ENCODE peak calls at places on chromosomes 16 and 17, in eight cellular contexts. X, Y, A, S, C, H, Z and P are unnamed samples.
A peak's percentile ranks its signal among the peaks of the same experiment; 100 is the strongest.

GRCh38 chr16:62036101-62036806 is at the start of gene CDH8:
- DNase-seq in X (no peak), S (peak; percentile 31), H (peak; percentile 44), Z (no peak), A (no peak), Y (no peak), C (peak; percentile 14), P (peak; percentile 82)

GRCh38 chr16:50093607-50094570 is 28.1 kb downstream of the HEATR3 start:
- DNase-seq in C (no peak), S (no peak), Y (no peak), X (no peak), A (no peak), Z (peak; percentile 71), H (no peak), P (no peak)

GRCh38 chr16:56919099-56919800 is 12.7 kb upstream of the HERPUD1 start:
- DNase-seq in H (no peak), Y (no peak), C (no peak), S (no peak), A (no peak), X (no peak), Z (no peak), P (no peak)

GRCh38 chr16:2673066-2673999 is 9.0 kb upstream of the KCTD5 start:
- DNase-seq in S (peak; percentile 61), X (peak; percentile 83), Y (peak; percentile 96), H (peak; percentile 93), A (peak; percentile 88), C (peak; percentile 94), Z (peak; percentile 98), P (peak; percentile 92)

GRCh38 chr16:83105279-83106077 is 478.7 kb downstream of the CDH13 start:
- DNase-seq in A (no peak), Y (no peak), C (no peak), H (no peak), Z (no peak), X (no peak), S (no peak), P (no peak)

GRCh38 chr16:2975161-2975795 is 5.0 kb downstream of the PKMYT1 start:
- DNase-seq in C (no peak), X (no peak), Y (no peak), S (no peak), A (no peak), Z (no peak), H (no peak), P (no peak)

GRCh38 chr16:54284319-54284930 is 2.2 kb downstream of the IRX3 start:
- DNase-seq in H (no peak), Y (no peak), S (peak; percentile 30), A (no peak), C (no peak), Z (peak; percentile 64), X (no peak), P (peak; percentile 66)

GRCh38 chr16:86476956-86477530 is 33.3 kb upstream of the FOXF1 start:
- DNase-seq in X (no peak), H (no peak), C (no peak), Y (no peak), A (no peak), S (no peak), Z (no peak), P (no peak)

GRCh38 chr16:75105306-75106061 is 11.1 kb downstream of the LDHD start:
- DNase-seq in Z (peak; percentile 72), S (no peak), C (no peak), Y (no peak), H (no peak), X (peak; percentile 72), A (no peak), P (no peak)

GRCh38 chr17:39867084-39867890 is 715 bp upstream of the ZPBP2 start:
- DNase-seq in C (no peak), S (no peak), A (no peak), H (no peak), X (no peak), Y (peak; percentile 61), Z (no peak), P (no peak)

GRCh38 chr16:1057252-1057932 is 15.2 kb upstream of the SSTR5 start:
- DNase-seq in A (peak; percentile 56), Y (peak; percentile 75), Z (peak; percentile 76), H (no peak), X (no peak), C (no peak), S (no peak), P (peak; percentile 95)

GRCh38 chr16:1991135-1991551 is 1.4 kb downstream of the SYNGR3 start:
- DNase-seq in S (no peak), A (no peak), Z (no peak), C (no peak), Y (no peak), X (peak; percentile 47), H (no peak), P (no peak)

GRCh38 chr17:41977991-41978390 is 11.4 kb downstream of the CNP start:
- DNase-seq in X (no peak), S (no peak), Z (no peak), C (no peak), Y (no peak), A (no peak), H (no peak), P (no peak)

GRCh38 chr17:19945009-19945650 is 32.5 kb downstream of the AKAP10 start:
- DNase-seq in C (no peak), A (no peak), X (no peak), Z (no peak), H (no peak), S (no peak), Y (no peak), P (no peak)

GRCh38 chr16:58012481-58012880 is 11.3 kb downstream of the USB1 start:
- DNase-seq in H (no peak), C (no peak), S (no peak), X (no peak), Y (no peak), Z (peak; percentile 21), A (no peak), P (no peak)

GRCh38 chr16:15961060-15961511 is 11.7 kb downstream of the ABCC1 start:
- DNase-seq in X (no peak), A (no peak), Y (peak; percentile 77), S (no peak), H (no peak), C (no peak), Z (no peak), P (no peak)

GRCh38 chr17:79836952-79837887 is 2.0 kb downstream of the CBX4 start:
- DNase-seq in Z (peak; percentile 86), H (peak; percentile 71), C (no peak), X (peak; percentile 86), A (no peak), Y (peak; percentile 50), S (peak; percentile 53), P (peak; percentile 73)

GRCh38 chr17:63542942-63543821 is 7.1 kb upstream of the DCAF7 start:
- DNase-seq in C (no peak), X (no peak), Y (no peak), Z (no peak), A (no peak), S (peak; percentile 79), H (no peak), P (no peak)

GRCh38 chr17:17605747-17606083 is 14.2 kb upstream of the PEMT start:
- DNase-seq in X (no peak), H (no peak), C (peak; percentile 67), Y (no peak), Z (no peak), S (no peak), A (no peak), P (no peak)

GRCh38 chr17:45127583-45128300 is 4.6 kb downstream of the PLCD3 start:
- DNase-seq in C (peak; percentile 54), Y (no peak), S (no peak), H (no peak), Z (no peak), A (peak; percentile 71), X (peak; percentile 25), P (no peak)

GRCh38 chr17:3569534-3570137 is 12.0 kb upstream of the TRPV3 start:
- DNase-seq in Y (no peak), Z (no peak), A (no peak), S (no peak), C (no peak), H (no peak), X (no peak), P (no peak)

GRCh38 chr16:54375056-54375455 is 88.5 kb upstream of the IRX3 start:
- DNase-seq in C (no peak), Y (no peak), H (no peak), S (no peak), Z (no peak), A (no peak), X (no peak), P (no peak)

GRCh38 chr17:79905832-79906231 is 66.6 kb upstream of the CBX4 start:
- DNase-seq in C (no peak), A (peak; percentile 30), Y (no peak), S (peak; percentile 52), Z (no peak), H (no peak), X (no peak), P (no peak)

GRCh38 chr17:72634621-72635020 is 457.9 kb downstream of the SLC39A11 start:
- DNase-seq in Z (no peak), S (no peak), A (no peak), C (no peak), H (no peak), X (no peak), Y (no peak), P (no peak)

GRCh38 chr17:81868674-81869220 is 2.4 kb downstream of the ARHGDIA start:
- DNase-seq in X (no peak), Y (no peak), S (no peak), H (no peak), C (peak; percentile 94), Z (peak; percentile 78), A (peak; percentile 66), P (no peak)

GRCh38 chr16:66705790-66706505 is 9.4 kb upstream of the CMTM4 start:
- DNase-seq in H (no peak), C (peak; percentile 59), X (no peak), A (no peak), S (no peak), Z (peak; percentile 70), Y (no peak), P (no peak)

GRCh38 chr17:3963214-3964201 is 729 bp downstream of the ATP2A3 start:
- DNase-seq in A (no peak), Y (peak; percentile 52), H (no peak), Z (no peak), X (peak; percentile 76), C (no peak), S (no peak), P (peak; percentile 71)

GRCh38 chr17:45734598-45734997 is 49.5 kb upstream of the CRHR1 start:
- DNase-seq in S (no peak), A (no peak), H (no peak), Z (no peak), X (no peak), C (no peak), Y (no peak), P (no peak)

GRCh38 chr16:79122343-79122742 is 478.2 kb downstream of the MAF start:
- DNase-seq in X (no peak), C (no peak), Z (no peak), A (no peak), S (no peak), H (no peak), Y (no peak), P (no peak)

GRCh38 chr16:67397812-67398545 is 4.7 kb upstream of the TPPP3 start:
- DNase-seq in Y (no peak), S (no peak), C (no peak), A (no peak), H (no peak), Z (peak; percentile 45), X (no peak), P (no peak)

GRCh38 chr17:57413848-57414651 is 157.7 kb downstream of the MSI2 start:
- DNase-seq in C (no peak), X (no peak), Y (no peak), S (no peak), H (no peak), Z (no peak), A (no peak), P (no peak)